ENCODE peak calls at places on chromosomes 6 and 20, in five cellular contexts. U is H1, Z is adipocyte, K is Karpas-422, C is tibial nerve. M is an unnamed sample. For H3K36me3, the result is how much of the 10 kb centered on the place peaks cover.

GRCh38 chr6:145963216-145964068 is 716 bp downstream of the SHPRH start:
- DNase-seq in U (peak), Z (peak), K (peak), C (peak), M (peak)

GRCh38 chr6:71222676-71223075 is 65.9 kb upstream of the OGFRL1 start:
- DNase-seq in U (no peak), Z (no peak), K (no peak), C (no peak), M (no peak)

GRCh38 chr6:90369651-90370050 is 73.0 kb upstream of the BACH2 start:
- DNase-seq in U (no peak), Z (no peak), K (no peak), C (no peak), M (no peak)

GRCh38 chr6:112218563-112218962 is 35.8 kb downstream of the LAMA4 start:
- DNase-seq in U (no peak), Z (no peak), K (no peak), C (peak), M (peak)

GRCh38 chr20:50283922-50284810 is 93.5 kb downstream of the CEBPB start:
- DNase-seq in U (no peak), Z (no peak), K (no peak), C (no peak), M (no peak)

GRCh38 chr6:134414793-134415192 is 96.9 kb upstream of the SGK1 start:
- DNase-seq in U (no peak), Z (no peak), K (peak), C (no peak), M (no peak)

GRCh38 chr6:170287371-170287876 is 3.5 kb downstream of the DLL1 start:
- DNase-seq in U (no peak), Z (no peak), K (no peak), C (no peak), M (no peak)

GRCh38 chr20:38804682-38805501 is 605 bp upstream of the PPP1R16B start:
- DNase-seq in U (peak), Z (no peak), K (no peak), C (no peak), M (no peak)

GRCh38 chr6:143698759-143699750 is 21.3 kb downstream of the PHACTR2 start:
- DNase-seq in U (no peak), Z (no peak), K (peak), C (no peak), M (no peak)

GRCh38 chr20:24587384-24588046 is 118.1 kb downstream of the SYNDIG1 start:
- DNase-seq in U (no peak), Z (peak), K (no peak), C (no peak), M (no peak)

GRCh38 chr6:108966855-108967755 is 118.9 kb downstream of the ARMC2 start:
- DNase-seq in U (no peak), Z (peak), K (no peak), C (no peak), M (peak)

GRCh38 chr20:39312107-39312506 is 350.0 kb downstream of the DHX35 start:
- DNase-seq in U (no peak), Z (no peak), K (no peak), C (no peak), M (no peak)

GRCh38 chr20:48761023-48761785 is 66.6 kb downstream of the PREX1 start:
- DNase-seq in U (no peak), Z (no peak), K (no peak), C (peak), M (no peak)

GRCh38 chr6:28134015-28134414 is 7.7 kb upstream of the ZKSCAN8 start:
- DNase-seq in U (no peak), Z (peak), K (peak), C (no peak), M (peak)

GRCh38 chr6:37622639-37623038 is 75.0 kb downstream of the MDGA1 start:
- DNase-seq in U (no peak), Z (no peak), K (no peak), C (no peak), M (no peak)

GRCh38 chr20:59971428-59971827 is 13.2 kb downstream of the CDH26 start:
- DNase-seq in U (no peak), Z (no peak), K (no peak), C (no peak), M (no peak)

GRCh38 chr6:168247456-168248147 is 72.0 kb downstream of the DACT2 start:
- DNase-seq in U (no peak), Z (no peak), K (peak), C (peak), M (peak)

GRCh38 chr6:31898200-31899011 is 908 bp upstream of the EHMT2 start:
- DNase-seq in U (no peak), Z (peak), K (peak), C (no peak), M (no peak)

GRCh38 chr6:170130201-170130621 is 160.7 kb downstream of the DLL1 start:
- DNase-seq in U (no peak), Z (no peak), K (no peak), C (no peak), M (no peak)

GRCh38 chr6:47785187-47785586 is 3.4 kb downstream of the OPN5 start:
- DNase-seq in U (no peak), Z (no peak), K (no peak), C (no peak), M (no peak)

GRCh38 chr6:34059136-34059731 is 86.7 kb downstream of the GRM4 start:
- DNase-seq in U (no peak), Z (peak), K (no peak), C (no peak), M (peak)

GRCh38 chr6:125812394-125813231 is 21.9 kb downstream of the NCOA7 start:
- DNase-seq in U (no peak), Z (peak), K (no peak), C (no peak), M (peak)

GRCh38 chr6:30720738-30721197 is 616 bp downstream of the TUBB start:
- DNase-seq in U (no peak), Z (peak), K (peak), C (peak), M (peak)

GRCh38 chr20:60011512-60012507 is 53.6 kb downstream of the CDH26 start:
- DNase-seq in U (no peak), Z (no peak), K (no peak), C (no peak), M (no peak)

GRCh38 chr6:52724406-52725121 is 38.7 kb downstream of the GSTA2 start:
- DNase-seq in U (peak), Z (peak), K (peak), C (peak), M (peak)

GRCh38 chr6:142339969-142340368 is 38.2 kb downstream of the ADGRG6 start:
- DNase-seq in U (no peak), Z (no peak), K (no peak), C (no peak), M (no peak)

GRCh38 chr6:108730556-108731228 is 117.5 kb upstream of the ARMC2 start:
- DNase-seq in U (no peak), Z (no peak), K (no peak), C (no peak), M (no peak)

GRCh38 chr20:52457826-52458225 is 266.2 kb upstream of the ZFP64 start:
- DNase-seq in U (no peak), Z (no peak), K (no peak), C (no peak), M (no peak)

GRCh38 chr6:110456694-110457093 is 19.7 kb downstream of the SLC22A16 start:
- DNase-seq in U (no peak), Z (no peak), K (no peak), C (no peak), M (no peak)

GRCh38 chr6:47000842-47001241 is 41.3 kb downstream of the ADGRF1 start:
- DNase-seq in U (no peak), Z (no peak), K (no peak), C (no peak), M (no peak)

GRCh38 chr6:170597278-170597677 is 12.8 kb upstream of the PDCD2 start:
- DNase-seq in U (no peak), Z (no peak), K (no peak), C (no peak), M (no peak)

GRCh38 chr20:36861625-36861874 is 14.4 kb upstream of the TLDC2 start:
- DNase-seq in U (no peak), Z (no peak), K (no peak), C (no peak), M (peak)

GRCh38 chr6:161405418-161405817 is 131.6 kb upstream of the AGPAT4 start:
- DNase-seq in U (no peak), Z (no peak), K (no peak), C (no peak), M (no peak)

GRCh38 chr6:139334791-139335446 is 39.5 kb downstream of the CITED2 start:
- DNase-seq in U (no peak), Z (peak), K (peak), C (no peak), M (no peak)

GRCh38 chr6:150142657-150143501 is at the start of gene PPP1R14C:
- DNase-seq in U (no peak), Z (peak), K (no peak), C (no peak), M (peak)
- H3K4me3 ChIP-seq in U (peak), Z (peak), K (no peak), C (peak), M (peak)

GRCh38 chr20:34493646-34494045 is 22.6 kb upstream of the DYNLRB1 start:
- DNase-seq in U (no peak), Z (no peak), K (no peak), C (no peak), M (no peak)
- H3K36me3 ChIP-seq in U (under half), Z (half or more), K (under half), C (under half), M (half or more)

DNA sequence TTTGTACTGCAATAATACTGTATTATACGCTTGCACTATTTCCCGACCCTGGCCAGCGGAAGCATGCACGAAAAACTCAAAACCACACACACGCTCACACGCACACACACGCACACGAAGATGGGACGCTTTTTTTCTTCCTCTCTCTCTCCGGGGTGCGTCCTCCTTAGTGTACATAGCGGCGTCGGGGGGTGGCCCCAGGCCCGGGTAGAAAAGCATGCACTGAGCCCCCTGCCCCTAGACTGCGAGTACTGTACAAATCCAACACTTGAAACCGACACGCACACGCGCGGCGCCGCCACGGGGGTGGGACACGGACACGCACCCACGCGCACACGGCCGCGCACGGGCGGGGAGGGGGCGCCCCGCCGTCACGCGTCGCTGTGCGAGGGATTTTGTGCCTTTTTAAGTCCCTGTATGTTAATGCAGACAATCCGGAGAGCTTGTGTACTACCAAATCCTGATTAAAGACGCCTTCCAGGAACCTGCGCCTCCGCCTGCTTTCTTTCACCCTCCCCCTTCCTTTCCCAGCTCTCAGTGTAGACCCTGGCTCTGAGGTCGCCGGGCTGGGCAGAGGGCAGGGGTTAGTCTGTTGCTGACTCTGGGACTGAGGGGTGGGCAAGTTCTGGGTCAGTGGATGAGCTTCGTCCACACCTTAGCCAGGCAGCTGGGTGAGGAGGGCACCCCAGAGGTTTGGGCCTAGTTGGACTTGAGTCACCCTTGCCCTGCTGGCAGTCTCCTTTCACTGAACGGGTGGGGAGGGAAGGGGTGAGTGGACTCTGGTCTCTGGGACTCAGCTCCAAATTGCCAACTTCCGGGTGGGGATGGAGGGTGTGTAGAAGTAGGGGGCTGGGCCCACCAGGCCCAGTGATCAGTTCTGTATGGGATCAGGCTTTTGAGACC is 21.6 kb upstream of the SLC22A7 start:
- DNase-seq in U (no peak), Z (no peak), K (no peak), C (no peak), M (no peak)
- H3K4me3 ChIP-seq in U (peak), Z (no peak), K (peak), C (peak), M (no peak)

GRCh38 chr20:2109425-2110210 is 8.0 kb downstream of the STK35 start:
- DNase-seq in U (no peak), Z (no peak), K (no peak), C (no peak), M (no peak)
- H3K36me3 ChIP-seq in U (under half), Z (under half), K (under half), C (under half), M (under half)

DNA sequence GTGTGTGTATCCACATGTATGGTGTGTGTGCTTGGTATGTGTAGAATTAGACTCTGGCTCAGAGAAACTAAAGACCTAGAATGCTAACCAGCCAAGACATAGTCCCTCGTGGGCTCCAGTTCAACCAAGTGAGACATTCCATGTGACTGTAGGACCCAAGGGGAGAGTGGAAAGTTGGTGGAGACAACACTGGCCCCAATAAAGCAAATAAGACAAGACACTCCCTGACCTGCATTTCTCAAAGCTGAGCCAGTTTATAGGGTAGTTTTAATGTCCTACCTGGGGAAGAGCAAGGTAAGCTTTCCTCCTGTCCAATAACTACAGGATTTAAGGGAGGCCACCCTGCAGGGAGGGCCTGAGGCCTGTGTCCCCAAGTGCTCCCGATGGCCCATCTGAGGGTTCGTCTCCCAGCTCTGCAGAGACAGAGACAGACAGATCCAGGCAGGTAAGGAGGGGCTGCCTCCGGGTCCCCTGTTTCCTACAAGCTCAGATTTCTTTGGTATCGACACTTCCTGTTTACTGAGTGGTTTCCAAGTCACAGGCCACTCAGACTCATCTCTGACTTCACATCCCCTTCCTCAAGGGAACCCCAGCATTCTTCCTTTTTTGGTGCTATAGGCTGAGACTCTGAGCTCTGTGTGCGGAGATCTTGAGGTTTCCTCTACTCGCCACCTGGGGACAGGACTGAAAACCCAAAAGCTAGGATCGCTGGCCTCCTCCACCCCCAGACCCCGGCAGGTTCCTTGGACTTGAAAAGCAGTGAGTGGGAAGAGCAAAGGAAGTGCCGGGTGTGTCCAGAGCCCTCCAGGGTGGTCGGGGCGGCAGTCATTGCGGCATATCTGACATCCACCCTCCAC is 92.4 kb downstream of the PRND start:
- DNase-seq in U (no peak), Z (no peak), K (peak), C (no peak), M (no peak)
- H3K4me3 ChIP-seq in U (no peak), Z (no peak), K (peak), C (no peak), M (no peak)

DNA sequence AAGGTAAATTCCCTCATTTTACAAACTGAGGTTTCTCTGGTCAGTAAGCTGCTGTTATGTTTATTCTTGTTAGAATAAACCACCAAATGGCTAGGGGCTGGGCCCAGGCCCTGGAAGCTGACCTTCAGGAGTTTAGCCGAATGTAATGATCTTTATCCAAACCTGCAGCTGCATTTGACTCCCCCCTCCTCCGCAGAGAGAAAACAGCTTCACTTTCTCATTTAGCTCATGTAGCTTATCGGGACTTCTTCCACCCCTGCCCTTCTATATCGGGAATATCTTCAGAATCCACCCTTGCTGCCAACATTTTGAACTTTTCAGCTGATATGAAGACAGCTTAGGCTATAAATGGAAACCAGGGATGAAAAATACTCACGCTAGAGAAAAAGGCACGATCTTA is 102.6 kb downstream of the ZMYND8 start:
- DNase-seq in U (no peak), Z (no peak), K (no peak), C (no peak), M (no peak)
- H3K36me3 ChIP-seq in U (under half), Z (under half), K (half or more), C (under half), M (under half)

GRCh38 chr6:41497573-41497972 is 48.6 kb upstream of the FOXP4 start:
- DNase-seq in U (no peak), Z (no peak), K (no peak), C (no peak), M (no peak)

GRCh38 chr6:41492261-41492891 is 53.8 kb upstream of the FOXP4 start:
- DNase-seq in U (no peak), Z (no peak), K (no peak), C (no peak), M (no peak)

GRCh38 chr6:41497994-41498393 is 48.2 kb upstream of the FOXP4 start:
- DNase-seq in U (no peak), Z (no peak), K (no peak), C (no peak), M (peak)

GRCh38 chr6:41498968-41499599 is 47.1 kb upstream of the FOXP4 start:
- DNase-seq in U (no peak), Z (no peak), K (no peak), C (no peak), M (no peak)

GRCh38 chr6:41494212-41495115 is 51.7 kb upstream of the FOXP4 start:
- DNase-seq in U (no peak), Z (no peak), K (no peak), C (no peak), M (no peak)
- H3K4me3 ChIP-seq in U (no peak), Z (no peak), K (no peak), C (no peak), M (no peak)

GRCh38 chr20:62316331-62317166 is 13.8 kb downstream of the ADRM1 start:
- DNase-seq in U (no peak), Z (no peak), K (no peak), C (no peak), M (no peak)
- H3K36me3 ChIP-seq in U (half or more), Z (under half), K (under half), C (under half), M (under half)

DNA sequence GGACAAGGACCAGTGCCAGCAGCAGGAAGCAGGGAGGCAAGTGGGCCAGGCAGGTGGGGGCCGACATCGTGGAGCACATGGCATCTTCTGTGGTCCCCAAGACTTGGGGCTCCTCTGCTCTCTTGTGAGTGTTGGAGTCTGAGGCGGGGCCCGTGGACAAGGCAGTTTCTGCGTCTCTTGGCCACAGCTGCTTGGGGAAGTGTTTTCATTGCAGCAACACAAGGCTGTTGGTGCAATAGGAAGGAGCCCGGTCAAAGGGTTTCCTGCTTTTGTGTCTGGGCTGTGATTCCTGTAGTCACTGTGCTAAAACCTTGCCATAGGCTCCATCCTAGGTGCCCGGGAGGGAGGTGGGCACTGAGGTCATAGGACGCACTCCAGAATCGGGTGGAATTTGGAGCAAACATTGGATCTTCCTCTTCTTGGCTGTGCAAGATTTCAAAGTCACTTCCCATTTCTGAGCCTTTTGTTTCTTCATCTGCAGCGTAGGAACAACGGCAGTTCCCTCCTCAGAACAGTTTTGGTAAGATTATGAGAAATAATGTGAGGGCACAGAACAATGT is at the start of gene SIRPB2:
- DNase-seq in U (no peak), Z (no peak), K (no peak), C (peak), M (no peak)
- H3K4me3 ChIP-seq in U (no peak), Z (no peak), K (no peak), C (peak), M (no peak)

GRCh38 chr6:32977272-32977952 is 9.0 kb downstream of the BRD2 start:
- DNase-seq in U (no peak), Z (no peak), K (no peak), C (no peak), M (no peak)

GRCh38 chr6:32976334-32977069 is 8.1 kb downstream of the BRD2 start:
- DNase-seq in U (no peak), Z (no peak), K (no peak), C (no peak), M (no peak)

GRCh38 chr6:32973934-32974333 is 5.5 kb downstream of the BRD2 start:
- DNase-seq in U (no peak), Z (peak), K (peak), C (no peak), M (peak)

GRCh38 chr6:32974541-32975308 is 6.3 kb downstream of the BRD2 start:
- DNase-seq in U (no peak), Z (peak), K (no peak), C (no peak), M (no peak)

GRCh38 chr6:32975886-32976285 is 7.5 kb downstream of the BRD2 start:
- DNase-seq in U (no peak), Z (no peak), K (no peak), C (no peak), M (no peak)
- H3K36me3 ChIP-seq in U (half or more), Z (half or more), K (half or more), C (under half), M (half or more)